ENCODE peak calls at places on chromosome 17, in five cellular contexts. P is uterus, J is lower lobe of right lung, R is prostate gland, L is fibroblast of lung. W is an unnamed sample.

GRCh38 chr17:36534117-36534880 is at the start of gene MYO19:
- DNase-seq in P (peak), J (peak), R (peak), L (peak), W (peak)

GRCh38 chr17:43851744-43852143 is 4.8 kb downstream of the CD300LG start:
- DNase-seq in P (no peak), J (no peak), R (no peak), L (no peak), W (no peak)

GRCh38 chr17:13541032-13541480 is 60.7 kb downstream of the HS3ST3A1 start:
- DNase-seq in P (no peak), J (no peak), R (no peak), L (peak), W (no peak)

GRCh38 chr17:9322298-9322697 is 253.3 kb downstream of the STX8 start:
- DNase-seq in P (no peak), J (no peak), R (no peak), L (no peak), W (peak)

GRCh38 chr17:63826468-63827001 is 696 bp upstream of the PSMC5 start:
- DNase-seq in P (no peak), J (no peak), R (peak), L (no peak), W (peak)

GRCh38 chr17:79658811-79659207 is 48.0 kb upstream of the RBFOX3 start:
- DNase-seq in P (peak), J (no peak), R (peak), L (peak), W (peak)

GRCh38 chr17:39400547-39401411 is 647 bp downstream of the FBXL20 start:
- DNase-seq in P (no peak), J (peak), R (no peak), L (no peak), W (no peak)

GRCh38 chr17:59266748-59267147 is 46.4 kb downstream of the GDPD1 start:
- DNase-seq in P (no peak), J (no peak), R (no peak), L (peak), W (no peak)

GRCh38 chr17:63758428-63758827 is 15.0 kb downstream of the CCDC47 start:
- DNase-seq in P (no peak), J (no peak), R (no peak), L (no peak), W (no peak)

GRCh38 chr17:66354472-66354871 is 52.1 kb downstream of the PRKCA start:
- DNase-seq in P (no peak), J (no peak), R (no peak), L (no peak), W (no peak)

GRCh38 chr17:45426561-45426960 is 6.1 kb downstream of the ARHGAP27 start:
- DNase-seq in P (no peak), J (peak), R (no peak), L (no peak), W (no peak)

GRCh38 chr17:36117505-36118382 is 14.1 kb downstream of the CCL4 start:
- DNase-seq in P (no peak), J (no peak), R (no peak), L (no peak), W (no peak)

GRCh38 chr17:17645961-17646360 is 35.3 kb upstream of the RAI1 start:
- DNase-seq in P (no peak), J (no peak), R (no peak), L (no peak), W (no peak)

GRCh38 chr17:60087882-60088669 is 9.4 kb upstream of the HEATR6 start:
- DNase-seq in P (no peak), J (no peak), R (no peak), L (peak), W (no peak)

GRCh38 chr17:22692066-22692800 is 999.9 kb downstream of the KCNJ18 start:
- DNase-seq in P (no peak), J (no peak), R (no peak), L (no peak), W (no peak)

GRCh38 chr17:42361781-42362186 is 26.5 kb downstream of the STAT3 start:
- DNase-seq in P (no peak), J (no peak), R (no peak), L (no peak), W (no peak)

GRCh38 chr17:59180626-59181025 is 25.1 kb downstream of the PRR11 start:
- DNase-seq in P (no peak), J (no peak), R (no peak), L (no peak), W (no peak)

GRCh38 chr17:78723957-78724356 is 58.1 kb downstream of the CYTH1 start:
- DNase-seq in P (no peak), J (no peak), R (no peak), L (no peak), W (no peak)

GRCh38 chr17:59437766-59438165 is 106.3 kb downstream of the YPEL2 start:
- DNase-seq in P (no peak), J (no peak), R (no peak), L (no peak), W (no peak)

GRCh38 chr17:28950752-28951427 is 428 bp downstream of the PHF12 start:
- DNase-seq in P (peak), J (no peak), R (peak), L (no peak), W (no peak)

GRCh38 chr17:64707077-64707591 is 45.0 kb upstream of the SMURF2 start:
- DNase-seq in P (peak), J (peak), R (peak), L (peak), W (peak)

GRCh38 chr17:34199449-34199848 is 55.6 kb upstream of the CCL2 start:
- DNase-seq in P (no peak), J (no peak), R (no peak), L (no peak), W (no peak)

GRCh38 chr17:67639997-67640396 is 77.7 kb upstream of the NOL11 start:
- DNase-seq in P (no peak), J (no peak), R (no peak), L (peak), W (no peak)

GRCh38 chr17:386145-386876 is 33.7 kb upstream of the RPH3AL start:
- DNase-seq in P (peak), J (peak), R (peak), L (no peak), W (peak)

GRCh38 chr17:50272711-50273653 is 1.3 kb upstream of the TMEM92 start:
- DNase-seq in P (peak), J (peak), R (no peak), L (peak), W (peak)

GRCh38 chr17:64069143-64069542 is 48.7 kb upstream of the ICAM2 start:
- DNase-seq in P (no peak), J (no peak), R (no peak), L (no peak), W (no peak)

GRCh38 chr17:59972778-59973177 is 8.2 kb upstream of the RNFT1 start:
- DNase-seq in P (no peak), J (no peak), R (no peak), L (peak), W (no peak)

GRCh38 chr17:38735161-38735997 is 5.2 kb downstream of the CISD3 start:
- DNase-seq in P (peak), J (peak), R (no peak), L (peak), W (peak)

GRCh38 chr17:36095992-36096391 is 6.0 kb upstream of the CCL3 start:
- DNase-seq in P (no peak), J (no peak), R (no peak), L (no peak), W (no peak)

GRCh38 chr17:61837175-61838051 is 25.9 kb downstream of the BRIP1 start:
- DNase-seq in P (no peak), J (peak), R (peak), L (peak), W (peak)

GRCh38 chr17:81995463-81996231 is 18.2 kb downstream of the ASPSCR1 start:
- DNase-seq in P (no peak), J (no peak), R (no peak), L (no peak), W (no peak)
- TF ChIP-seq CTCF in P (no peak), J (no peak), R (no peak), L (no peak), W (no peak)

GRCh38 chr17:76421054-76421427 is 31.9 kb downstream of the UBE2O start:
- DNase-seq in P (no peak), J (no peak), R (no peak), L (no peak), W (no peak)
- TF ChIP-seq CTCF in P (no peak), J (no peak), R (no peak), L (no peak), W (no peak)

GRCh38 chr17:55702150-55702549 is 20.5 kb downstream of the TMEM100 start:
- DNase-seq in P (no peak), J (no peak), R (no peak), L (peak), W (no peak)
- TF ChIP-seq CTCF in P (no peak), J (no peak), R (no peak), L (no peak), W (no peak)

DNA sequence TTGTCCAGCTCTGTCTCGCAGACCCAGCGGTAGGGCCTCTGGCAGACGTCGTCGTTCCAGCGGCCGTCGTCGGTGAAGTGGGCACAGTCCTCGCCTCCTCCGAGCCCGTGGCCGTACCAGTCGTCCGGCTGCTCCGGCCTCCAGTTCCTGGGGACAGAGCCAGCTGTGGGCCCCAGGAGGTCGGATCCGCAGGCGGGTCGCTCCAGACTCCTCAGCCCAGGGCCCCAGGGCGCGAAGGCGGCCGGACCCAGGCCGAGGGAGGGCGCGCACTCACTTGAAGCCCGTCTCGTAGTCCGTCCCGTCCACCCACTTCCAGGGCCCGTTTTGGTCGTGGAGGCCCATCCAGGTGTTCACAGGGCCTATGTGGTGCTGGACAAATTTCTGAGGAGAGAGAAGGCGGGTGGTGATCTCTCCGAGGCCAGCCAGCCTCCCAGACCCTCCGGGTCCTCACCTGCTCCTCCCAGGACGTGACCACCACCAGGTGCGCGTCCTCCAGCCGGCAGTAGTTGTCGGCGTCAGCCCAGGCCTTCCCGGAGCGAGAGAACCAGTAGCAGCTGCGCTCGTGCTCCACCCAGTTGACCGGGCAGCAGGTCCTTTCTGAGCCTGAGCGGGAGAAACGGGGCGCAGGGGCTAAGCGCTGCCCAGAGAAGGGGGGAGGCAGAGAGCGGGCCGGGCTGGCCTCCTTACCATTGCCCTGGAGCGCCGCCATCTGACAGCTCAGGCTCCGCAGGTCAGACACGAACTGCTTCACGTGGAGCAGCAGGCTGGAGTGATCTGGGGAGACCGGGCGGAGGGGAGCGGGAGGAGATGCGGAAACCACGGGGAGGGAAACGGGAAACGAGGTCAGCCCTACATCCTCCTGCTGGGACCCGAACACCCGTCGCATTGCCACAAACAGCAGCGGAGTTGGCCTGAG is 5.2 kb downstream of the ASGR1 start:
- DNase-seq in P (peak), J (peak), R (peak), L (no peak), W (peak)
- TF ChIP-seq CTCF in P (no peak), J (peak), R (peak), L (no peak), W (no peak)

DNA sequence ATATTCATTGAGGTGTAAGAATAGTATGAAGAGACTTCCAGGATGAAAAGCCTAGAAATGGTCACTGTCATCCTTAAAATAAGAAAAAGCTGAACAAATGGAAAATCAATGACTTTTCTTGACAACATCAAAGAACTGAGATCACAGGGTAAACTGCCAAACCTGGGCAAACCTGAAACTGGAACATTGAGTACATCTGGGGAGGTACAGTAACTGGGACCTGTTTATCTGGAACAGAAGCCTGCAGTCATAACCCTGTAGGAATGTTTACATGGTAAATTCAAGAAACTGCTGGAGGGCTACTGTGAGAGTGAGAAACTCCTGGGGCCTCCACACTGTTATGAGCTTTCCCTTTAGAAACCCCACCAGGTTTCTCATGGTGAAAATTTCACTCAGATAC is 130.1 kb upstream of the PIRT start:
- DNase-seq in P (no peak), J (no peak), R (peak), L (no peak), W (no peak)
- TF ChIP-seq CTCF in P (no peak), J (no peak), R (no peak), L (no peak), W (no peak)

GRCh38 chr17:3598078-3598477 is 11.1 kb downstream of the TRPV1 start:
- DNase-seq in P (no peak), J (no peak), R (no peak), L (no peak), W (no peak)

GRCh38 chr17:3603870-3604259 is 5.3 kb downstream of the TRPV1 start:
- DNase-seq in P (no peak), J (no peak), R (no peak), L (no peak), W (no peak)

GRCh38 chr17:3600529-3601205 is 8.5 kb downstream of the TRPV1 start:
- DNase-seq in P (no peak), J (no peak), R (no peak), L (no peak), W (no peak)

GRCh38 chr17:3603119-3603869 is 5.9 kb downstream of the TRPV1 start:
- DNase-seq in P (no peak), J (no peak), R (no peak), L (peak), W (no peak)

DNA sequence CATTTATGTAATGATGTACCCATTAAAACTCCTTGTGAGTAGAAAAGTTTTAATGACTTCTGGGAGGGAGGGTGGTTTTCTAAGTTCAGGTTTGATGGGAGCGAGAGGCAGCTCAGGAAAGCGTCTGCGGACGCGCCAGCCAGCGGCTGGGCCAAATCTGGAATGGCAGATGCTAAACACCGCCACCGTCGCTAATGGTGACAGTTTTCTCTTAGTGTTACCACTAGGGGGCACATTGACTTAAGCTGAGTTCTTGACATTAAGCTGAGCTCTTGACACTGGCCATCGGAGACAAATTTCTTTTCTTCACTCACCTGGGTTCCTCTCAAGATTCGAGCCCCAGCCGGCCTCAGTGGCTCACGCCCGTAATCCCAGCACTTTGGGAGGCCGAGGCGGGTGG is 6.7 kb downstream of the TRPV1 start:
- DNase-seq in P (no peak), J (no peak), R (no peak), L (peak), W (no peak)
- TF ChIP-seq CTCF in P (peak), J (peak), R (no peak), L (peak), W (peak)

W was measured in endothelial cell.